ENCODE peak calls at places on chromosomes 5 and 9, in six cellular contexts. W is HCT116, S is MM.1S, Q is endothelial cell of umbilical vein, J is OCI-LY7, K is HepG2. R is an unnamed sample.
A peak's percentile ranks its signal among the peaks of the same experiment; 100 is the strongest.

GRCh38 chr5:39650234-39650816 is 225.5 kb upstream of the DAB2 start:
- DNase-seq in W (no peak), Q (peak; percentile 89), S (no peak), J (no peak), K (no peak), R (no peak)

GRCh38 chr5:132294728-132295504 is 722 bp downstream of the SLC22A4 start:
- DNase-seq in K (no peak), Q (peak; percentile 91), S (peak; percentile 12), W (peak; percentile 27), J (no peak), R (peak; percentile 48)

GRCh38 chr9:107127608-107128007 is 155.5 kb upstream of the RAD23B start:
- DNase-seq in J (no peak), S (no peak), W (no peak), Q (no peak), K (no peak), R (no peak)

GRCh38 chr5:179828756-179829421 is 8.2 kb downstream of the SQSTM1 start:
- DNase-seq in K (no peak), S (no peak), J (no peak), Q (no peak), W (no peak), R (no peak)

GRCh38 chr9:28624771-28625170 is 1051.5 kb upstream of the C9orf72 start:
- DNase-seq in W (no peak), Q (no peak), K (no peak), J (no peak), S (no peak), R (no peak)

GRCh38 chr9:6714176-6714575 is 43.6 kb upstream of the KDM4C start:
- DNase-seq in S (no peak), K (peak; percentile 24), Q (no peak), J (no peak), W (no peak), R (no peak)

GRCh38 chr9:133569891-133570651 is 35.6 kb downstream of the ADAMTSL2 start:
- DNase-seq in Q (no peak), W (no peak), J (no peak), K (no peak), S (no peak), R (no peak)

GRCh38 chr5:132436936-132437335 is 53.6 kb downstream of the IRF1 start:
- DNase-seq in Q (no peak), K (no peak), S (no peak), W (no peak), J (no peak), R (no peak)

GRCh38 chr5:157864067-157864466 is 5.1 kb upstream of the CLINT1 start:
- DNase-seq in K (no peak), W (no peak), Q (no peak), J (peak; percentile 79), S (no peak), R (peak; percentile 32)

GRCh38 chr5:14894748-14895147 is 23.2 kb upstream of the ANKH start:
- DNase-seq in S (no peak), J (no peak), W (no peak), K (no peak), Q (no peak), R (no peak)

DNA sequence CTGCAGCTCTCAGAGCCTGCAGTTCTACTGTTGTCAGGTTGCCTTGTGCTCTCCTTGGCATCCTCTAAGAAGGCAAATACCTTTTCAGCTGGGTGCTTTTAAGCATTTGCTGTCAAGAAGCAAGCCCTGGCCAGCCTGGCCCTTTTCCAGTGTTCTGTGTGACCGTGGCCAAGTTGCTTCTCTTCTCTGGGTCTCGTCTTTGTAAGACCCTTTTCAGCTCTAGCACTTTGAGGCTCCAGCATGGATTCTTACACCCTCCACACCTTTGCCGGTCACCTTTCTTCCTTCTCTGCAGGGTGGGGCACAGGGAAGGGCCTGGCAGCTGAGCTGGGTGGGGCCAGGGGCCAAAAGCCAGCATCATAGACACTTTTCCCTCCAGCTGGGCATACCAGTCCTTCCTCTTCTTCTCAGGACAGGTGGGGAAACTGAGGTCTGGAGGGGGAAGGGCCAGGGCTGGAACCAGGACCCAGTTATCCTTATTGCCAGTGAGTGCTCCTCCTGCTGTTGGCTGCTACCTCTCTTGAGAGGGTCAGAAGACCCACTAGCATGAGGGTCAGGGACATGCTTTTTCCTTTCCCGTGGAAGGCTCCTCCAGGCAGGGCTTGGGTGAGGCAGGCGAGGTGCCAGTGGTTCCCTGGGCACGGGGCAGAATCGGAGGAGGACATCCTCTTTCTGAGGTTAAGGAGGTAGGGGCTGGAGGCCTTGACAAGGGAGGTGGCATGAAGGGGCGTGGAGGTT is 479 bp upstream of the NDST1 start:
- DNase-seq in J (no peak), S (no peak), K (no peak), W (no peak), Q (no peak), R (no peak)
- H3K79me2 ChIP-seq in J (no peaks in the 10 kb centered on the region), S (peaks cover 21% of the 10 kb centered on the region), K (peaks cover 81% of the 10 kb centered on the region), W (peaks cover 77% of the 10 kb centered on the region), Q (peaks cover 23% of the 10 kb centered on the region), R (no peaks in the 10 kb centered on the region)

DNA sequence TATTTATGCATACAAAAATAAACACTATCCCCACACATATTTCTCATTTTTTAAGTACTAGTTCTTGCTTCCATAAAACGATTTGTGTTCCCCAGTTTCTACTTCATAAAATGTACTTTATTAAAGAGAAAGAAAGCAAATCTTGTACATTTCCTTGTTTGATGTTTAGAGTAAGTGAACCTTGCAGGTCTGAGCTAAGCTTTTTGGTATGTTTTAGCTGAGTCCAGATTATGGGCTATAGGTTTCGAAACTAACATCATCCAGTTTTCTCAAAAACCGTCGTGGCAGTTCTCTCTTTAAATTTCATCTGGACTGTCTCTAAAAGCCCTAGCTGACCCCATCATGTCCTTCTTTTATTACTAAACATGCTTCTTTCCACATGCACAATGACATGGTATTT is 165.2 kb upstream of the MPDZ start:
- DNase-seq in Q (no peak), W (no peak), S (no peak), K (no peak), J (no peak), R (no peak)
- H3K4me3 ChIP-seq in Q (no peak overlapping the region), W (no peak overlapping the region), S (no peak overlapping the region), K (no peak overlapping the region), J (no peak overlapping the region), R (no peak overlapping the region)

GRCh38 chr9:87152206-87152605 is 204.9 kb upstream of the GAS1 start:
- DNase-seq in W (no peak), Q (no peak), K (no peak), S (no peak), J (no peak), R (no peak)

GRCh38 chr9:87147803-87148202 is 200.5 kb upstream of the GAS1 start:
- DNase-seq in K (no peak), J (no peak), Q (peak; percentile 1), S (no peak), W (no peak), R (no peak)

GRCh38 chr9:87149794-87150193 is 202.5 kb upstream of the GAS1 start:
- DNase-seq in S (no peak), Q (no peak), J (no peak), W (no peak), K (no peak), R (no peak)

DNA sequence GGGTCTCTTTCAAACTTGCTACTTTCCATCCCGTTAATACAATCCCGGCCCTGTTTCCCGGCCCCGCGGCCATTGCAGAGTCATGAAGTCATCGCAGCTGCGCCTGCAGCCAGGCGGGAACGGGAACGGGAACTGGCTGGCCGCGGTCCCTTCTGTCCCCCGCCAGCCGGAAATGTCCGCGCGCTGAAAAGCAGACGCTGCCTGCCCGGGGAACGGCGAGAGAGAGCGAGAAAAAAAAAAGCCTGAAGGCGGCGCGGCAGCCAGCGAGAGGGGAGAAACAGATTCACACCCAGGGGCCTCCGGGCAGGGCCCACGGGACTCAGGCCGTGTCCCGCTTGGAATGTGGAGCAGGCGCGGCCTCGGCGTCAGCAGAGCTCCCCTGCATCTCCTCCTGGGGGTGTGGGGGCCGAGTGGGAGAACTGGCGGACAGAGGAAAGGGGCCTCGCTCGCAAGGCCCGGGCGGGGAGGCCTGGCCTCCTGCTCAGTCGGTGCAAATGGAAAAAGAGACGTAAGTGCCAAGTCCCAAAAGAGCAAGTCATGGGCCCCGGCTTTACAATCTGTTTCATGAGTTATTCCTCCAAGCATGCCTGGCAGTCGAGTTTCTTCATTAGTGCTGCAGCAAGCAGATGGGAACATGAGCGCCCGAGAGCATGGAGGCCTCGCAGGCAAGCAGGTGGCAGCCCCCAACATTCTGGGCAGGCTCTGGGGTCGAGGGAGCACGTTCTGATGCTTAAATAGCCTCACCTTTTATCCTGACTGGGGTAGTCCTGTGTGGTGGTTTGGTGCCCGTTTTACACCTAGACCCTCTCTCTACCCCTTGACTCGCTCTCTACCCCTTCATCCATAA is 201.3 kb upstream of the GAS1 start:
- DNase-seq in J (no peak), K (no peak), S (no peak), Q (peak; percentile 69), W (no peak), R (no peak)
- TF ChIP-seq CTCF in J (no peak), K (no peak), S (no peak), Q (no peak), W (no peak), R (no peak)

GRCh38 chr9:124758691-124759090 is 12.4 kb downstream of the NR6A1 start:
- DNase-seq in K (no peak), J (no peak), W (no peak), S (no peak), Q (no peak), R (no peak)

GRCh38 chr9:124756011-124756410 is 15.1 kb downstream of the NR6A1 start:
- DNase-seq in K (no peak), Q (no peak), S (no peak), W (no peak), J (no peak), R (no peak)

GRCh38 chr9:124757589-124757988 is 13.5 kb downstream of the NR6A1 start:
- DNase-seq in J (no peak), S (no peak), W (no peak), K (no peak), Q (no peak), R (no peak)

GRCh38 chr9:124759327-124759726 is 11.8 kb downstream of the NR6A1 start:
- DNase-seq in Q (no peak), W (no peak), S (no peak), K (no peak), J (no peak), R (no peak)

GRCh38 chr9:124758061-124758460 is 13.1 kb downstream of the NR6A1 start:
- DNase-seq in J (no peak), S (no peak), W (no peak), K (no peak), Q (no peak), R (no peak)
- H3K79me2 ChIP-seq in J (peaks cover 95% of the 10 kb centered on the region), S (no peaks in the 10 kb centered on the region), W (peaks cover 93% of the 10 kb centered on the region), K (peaks cover 89% of the 10 kb centered on the region), Q (no peaks in the 10 kb centered on the region), R (no peaks in the 10 kb centered on the region)